ENCODE peak calls at places on chromosomes 13 and 19, in ten cellular contexts. E is K562, G is HepG2, X is stomach, T is A549, V is ovary, M is IMR-90, A is transverse colon, O is body of pancreas, D is tibial nerve. R is an unnamed sample.

GRCh38 chr13:98797456-98797855 is 45.0 kb upstream of the SLC15A1 start:
- DNase-seq in E (no peak), G (no peak), X (no peak), T (no peak), V (no peak), M (no peak), A (no peak), O (no peak), D (no peak), R (peak; percentile 57)

GRCh38 chr13:80658705-80659104 is 317.8 kb upstream of the SPRY2 start:
- DNase-seq in E (no peak), G (no peak), X (no peak), T (no peak), V (no peak), M (no peak), A (no peak), O (no peak), D (no peak), R (no peak)

GRCh38 chr13:39887424-39887823 is 232.0 kb downstream of the COG6 start:
- DNase-seq in E (no peak), G (no peak), X (no peak), T (no peak), V (no peak), M (no peak), A (no peak), O (no peak), D (no peak), R (no peak)

GRCh38 chr19:8654591-8655339 is 24.3 kb downstream of the NFILZ start:
- DNase-seq in E (peak; percentile 82), G (no peak), X (peak; percentile 47), T (peak; percentile 59), V (peak; percentile 22), M (peak; percentile 27), A (peak; percentile 50), O (peak; percentile 34), D (no peak), R (peak; percentile 35)

GRCh38 chr19:17686027-17686511 is 2.1 kb downstream of the UNC13A start:
- DNase-seq in E (peak; percentile 53), G (no peak), X (no peak), T (no peak), V (no peak), M (no peak), A (no peak), O (no peak), D (no peak), R (no peak)

GRCh38 chr19:18427080-18427751 is 8.0 kb downstream of the SSBP4 start:
- DNase-seq in E (no peak), G (no peak), X (no peak), T (no peak), V (no peak), M (no peak), A (no peak), O (no peak), D (no peak), R (no peak)

GRCh38 chr13:46315491-46316075 is 71.5 kb downstream of the RUBCNL start:
- DNase-seq in E (no peak), G (no peak), X (no peak), T (no peak), V (no peak), M (no peak), A (no peak), O (no peak), D (no peak), R (no peak)

GRCh38 chr19:1017906-1018305 is 3.0 kb downstream of the TMEM259 start:
- DNase-seq in E (no peak), G (no peak), X (no peak), T (no peak), V (no peak), M (no peak), A (no peak), O (no peak), D (no peak), R (no peak)

GRCh38 chr13:31875134-31875533 is 135.8 kb downstream of the RXFP2 start:
- DNase-seq in E (no peak), G (no peak), X (no peak), T (no peak), V (no peak), M (no peak), A (no peak), O (no peak), D (no peak), R (no peak)

GRCh38 chr19:55579766-55580621 is 654 bp downstream of the ZNF579 start:
- DNase-seq in E (peak; percentile 49), G (peak; percentile 16), X (no peak), T (no peak), V (peak; percentile 40), M (peak; percentile 41), A (no peak), O (no peak), D (no peak), R (peak; percentile 60)

GRCh38 chr13:96172066-96172465 is 82.2 kb downstream of the HS6ST3 start:
- DNase-seq in E (no peak), G (no peak), X (no peak), T (no peak), V (no peak), M (no peak), A (no peak), O (no peak), D (no peak), R (no peak)

GRCh38 chr13:105996391-105997028 is 539.0 kb downstream of the EFNB2 start:
- DNase-seq in E (no peak), G (no peak), X (no peak), T (no peak), V (no peak), M (no peak), A (no peak), O (no peak), D (no peak), R (no peak)

GRCh38 chr13:105990256-105990958 is 545.1 kb downstream of the EFNB2 start:
- DNase-seq in E (no peak), G (no peak), X (no peak), T (no peak), V (no peak), M (peak; percentile 74), A (no peak), O (no peak), D (no peak), R (no peak)

GRCh38 chr13:105994340-105994739 is 541.1 kb downstream of the EFNB2 start:
- DNase-seq in E (no peak), G (no peak), X (no peak), T (no peak), V (no peak), M (no peak), A (no peak), O (no peak), D (no peak), R (no peak)

GRCh38 chr13:105991131-105991530 is 544.3 kb downstream of the EFNB2 start:
- DNase-seq in E (no peak), G (no peak), X (no peak), T (no peak), V (no peak), M (no peak), A (no peak), O (no peak), D (no peak), R (no peak)

GRCh38 chr13:105991622-105992254 is 543.7 kb downstream of the EFNB2 start:
- DNase-seq in E (no peak), G (no peak), X (peak; percentile 61), T (no peak), V (no peak), M (peak; percentile 80), A (no peak), O (peak; percentile 91), D (no peak), R (no peak)
- H3K27ac ChIP-seq in E (no peak overlapping the region), G (no peak overlapping the region), X (no peak overlapping the region), T (no peak overlapping the region), V (no peak overlapping the region), M (no peak overlapping the region), A (no peak overlapping the region), O (peak overlapping the region; percentile 52), D (peak overlapping the region; percentile 80), R (no peak overlapping the region)

GRCh38 chr19:48614436-48615144 is at the start of gene FAM83E:
- DNase-seq in E (peak; percentile 63), G (no peak), X (peak; percentile 90), T (peak; percentile 75), V (peak; percentile 42), M (no peak), A (peak; percentile 96), O (peak; percentile 70), D (no peak), R (no peak)
- TF ChIP-seq CTCF in E (no peak), G (no peak), X (no peak), T (no peak), V (no peak), M (no peak), A (no peak), O (no peak), D (no peak), R (no peak)

GRCh38 chr19:13884726-13885591 is 8.0 kb downstream of the NANOS3 start:
- DNase-seq in E (no peak), G (no peak), X (peak; percentile 87), T (no peak), V (no peak), M (no peak), A (peak; percentile 81), O (peak; percentile 96), D (no peak), R (peak; percentile 73)
- TF ChIP-seq POLR2A in E (no peak), G (no peak), X (no peak), T (no peak), V (no peak), M (no peak), A (peak; percentile 68), O (peak; percentile 91), D (no peak), R (no peak)

GRCh38 chr19:2410023-2410422 is 17.4 kb downstream of the TIMM13 start:
- DNase-seq in E (no peak), G (no peak), X (no peak), T (no peak), V (no peak), M (no peak), A (no peak), O (no peak), D (no peak), R (no peak)

GRCh38 chr19:2411709-2412108 is 15.7 kb downstream of the TIMM13 start:
- DNase-seq in E (no peak), G (no peak), X (no peak), T (no peak), V (no peak), M (no peak), A (no peak), O (no peak), D (no peak), R (no peak)

GRCh38 chr19:2408247-2408646 is 19.1 kb downstream of the TIMM13 start:
- DNase-seq in E (no peak), G (no peak), X (no peak), T (no peak), V (no peak), M (no peak), A (no peak), O (no peak), D (no peak), R (no peak)

GRCh38 chr19:2412449-2412848 is 14.9 kb downstream of the TIMM13 start:
- DNase-seq in E (peak; percentile 9), G (no peak), X (no peak), T (no peak), V (no peak), M (no peak), A (no peak), O (no peak), D (no peak), R (no peak)

DNA sequence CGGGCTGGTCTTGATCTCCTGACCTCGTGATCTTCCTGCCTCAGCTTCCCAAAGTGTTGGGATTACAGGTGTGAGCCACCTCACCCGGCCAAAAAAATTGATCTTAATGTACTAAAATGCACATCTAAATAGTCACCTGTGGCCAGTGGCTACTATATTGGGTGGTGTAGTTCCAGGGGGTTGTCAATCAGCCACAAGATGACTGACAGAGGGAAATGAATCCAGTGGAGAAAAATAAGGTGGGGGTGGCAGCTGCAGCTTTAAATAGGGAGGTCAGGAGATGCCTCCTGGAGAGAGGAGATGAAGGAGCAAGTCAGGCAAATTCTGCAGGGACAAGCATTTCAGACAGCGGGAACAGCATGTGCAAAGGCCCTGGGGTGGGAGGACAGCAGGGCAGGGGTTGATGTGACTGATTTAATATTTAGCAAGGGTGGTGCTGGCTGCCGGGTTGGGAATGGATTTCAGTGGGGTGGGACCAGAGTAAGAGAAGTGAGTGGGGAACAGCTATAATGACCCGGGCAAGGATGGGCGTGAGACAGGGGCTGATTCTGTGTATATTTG is 18.0 kb downstream of the TIMM13 start:
- DNase-seq in E (peak; percentile 3), G (no peak), X (no peak), T (no peak), V (no peak), M (no peak), A (no peak), O (no peak), D (no peak), R (no peak)
- H3K27ac ChIP-seq in E (no peak overlapping the region), G (no peak overlapping the region), X (no peak overlapping the region), T (no peak overlapping the region), V (no peak overlapping the region), M (no peak overlapping the region), A (no peak overlapping the region), O (no peak overlapping the region), D (no peak overlapping the region), R (no peak overlapping the region)